ENCODE peak calls at places on chromosomes 16 and 17, in nine cellular contexts. One of them, this sample, is unnamed.

GRCh38 chr17:81513669-81514484 is 1.3 kb upstream of the ACTG1 start:
- DNase-seq in NCI-H774: peak; percentile 78
- DNase-seq in astrocyte of the spinal cord: peak; percentile 78
- DNase-seq in NCI-H1092: peak; percentile 48
- DNase-seq in NB4: peak; percentile 66
- DNase-seq in MV-4-11: peak; percentile 35
- DNase-seq in H7: peak; percentile 88
- DNase-seq in prostate gland: peak; percentile 53
- DNase-seq in AG09319: no peak
- DNase-seq in this sample: peak; percentile 38

GRCh38 chr17:4375039-4375748 is 8.7 kb upstream of the UBE2G1 start:
- DNase-seq in NCI-H774: no peak
- DNase-seq in astrocyte of the spinal cord: no peak
- DNase-seq in NCI-H1092: no peak
- DNase-seq in NB4: peak; percentile 58
- DNase-seq in MV-4-11: peak; percentile 17
- DNase-seq in H7: no peak
- DNase-seq in prostate gland: no peak
- DNase-seq in AG09319: no peak
- DNase-seq in this sample: no peak

GRCh38 chr17:4492762-4493561 is 5.7 kb upstream of the SPNS2 start:
- DNase-seq in NCI-H774: peak; percentile 20
- DNase-seq in astrocyte of the spinal cord: no peak
- DNase-seq in NCI-H1092: no peak
- DNase-seq in NB4: peak; percentile 65
- DNase-seq in MV-4-11: peak; percentile 14
- DNase-seq in H7: peak; percentile 95
- DNase-seq in prostate gland: no peak
- DNase-seq in AG09319: no peak
- DNase-seq in this sample: no peak

GRCh38 chr17:81242421-81243332 is 3.6 kb downstream of the NDUFAF8 start:
- DNase-seq in NCI-H774: no peak
- DNase-seq in astrocyte of the spinal cord: no peak
- DNase-seq in NCI-H1092: no peak
- DNase-seq in NB4: peak; percentile 18
- DNase-seq in MV-4-11: peak; percentile 20
- DNase-seq in H7: peak; percentile 79
- DNase-seq in prostate gland: no peak
- DNase-seq in AG09319: no peak
- DNase-seq in this sample: no peak

GRCh38 chr16:73711441-73712080 is 585.1 kb upstream of the PSMD7 start:
- DNase-seq in NCI-H774: no peak
- DNase-seq in astrocyte of the spinal cord: no peak
- DNase-seq in NCI-H1092: no peak
- DNase-seq in NB4: no peak
- DNase-seq in MV-4-11: no peak
- DNase-seq in H7: no peak
- DNase-seq in prostate gland: no peak
- DNase-seq in AG09319: no peak
- DNase-seq in this sample: no peak

GRCh38 chr16:2432801-2433505 is 3.7 kb downstream of the CCNF start:
- DNase-seq in NCI-H774: no peak
- DNase-seq in astrocyte of the spinal cord: no peak
- DNase-seq in NCI-H1092: no peak
- DNase-seq in NB4: no peak
- DNase-seq in MV-4-11: peak; percentile 23
- DNase-seq in H7: no peak
- DNase-seq in prostate gland: no peak
- DNase-seq in AG09319: no peak
- DNase-seq in this sample: no peak

GRCh38 chr17:35578929-35579448 is 618 bp upstream of the PEX12 start:
- DNase-seq in NCI-H774: no peak
- DNase-seq in astrocyte of the spinal cord: peak; percentile 3
- DNase-seq in NCI-H1092: no peak
- DNase-seq in NB4: peak; percentile 28
- DNase-seq in MV-4-11: no peak
- DNase-seq in H7: no peak
- DNase-seq in prostate gland: no peak
- DNase-seq in AG09319: no peak
- DNase-seq in this sample: no peak

GRCh38 chr17:52789829-52790228 is 631.3 kb upstream of the CA10 start:
- DNase-seq in NCI-H774: no peak
- DNase-seq in astrocyte of the spinal cord: no peak
- DNase-seq in NCI-H1092: no peak
- DNase-seq in NB4: no peak
- DNase-seq in MV-4-11: no peak
- DNase-seq in H7: no peak
- DNase-seq in prostate gland: no peak
- DNase-seq in AG09319: no peak
- DNase-seq in this sample: no peak

GRCh38 chr16:57185446-57185944 is 344 bp downstream of the PSME3IP1 start:
- DNase-seq in NCI-H774: no peak
- DNase-seq in astrocyte of the spinal cord: peak; percentile 61
- DNase-seq in NCI-H1092: peak; percentile 24
- DNase-seq in NB4: no peak
- DNase-seq in MV-4-11: no peak
- DNase-seq in H7: peak; percentile 74
- DNase-seq in prostate gland: peak; percentile 30
- DNase-seq in AG09319: no peak
- DNase-seq in this sample: no peak

GRCh38 chr17:19935169-19935568 is 42.5 kb downstream of the AKAP10 start:
- DNase-seq in NCI-H774: no peak
- DNase-seq in astrocyte of the spinal cord: peak; percentile 23
- DNase-seq in NCI-H1092: no peak
- DNase-seq in NB4: no peak
- DNase-seq in MV-4-11: no peak
- DNase-seq in H7: no peak
- DNase-seq in prostate gland: no peak
- DNase-seq in AG09319: no peak
- DNase-seq in this sample: no peak

GRCh38 chr17:1491406-1492248 is 859 bp downstream of the MYO1C start:
- DNase-seq in NCI-H774: no peak
- DNase-seq in astrocyte of the spinal cord: peak; percentile 34
- DNase-seq in NCI-H1092: no peak
- DNase-seq in NB4: peak; percentile 44
- DNase-seq in MV-4-11: peak; percentile 7
- DNase-seq in H7: peak; percentile 97
- DNase-seq in prostate gland: no peak
- DNase-seq in AG09319: no peak
- DNase-seq in this sample: no peak

GRCh38 chr17:70074236-70074830 is 692 bp upstream of the KCNJ16 start:
- DNase-seq in NCI-H774: no peak
- DNase-seq in astrocyte of the spinal cord: no peak
- DNase-seq in NCI-H1092: no peak
- DNase-seq in NB4: no peak
- DNase-seq in MV-4-11: no peak
- DNase-seq in H7: no peak
- DNase-seq in prostate gland: no peak
- DNase-seq in AG09319: no peak
- DNase-seq in this sample: no peak

GRCh38 chr17:66807182-66807581 is 27.7 kb upstream of the CACNG5 start:
- DNase-seq in NCI-H774: peak; percentile 66
- DNase-seq in astrocyte of the spinal cord: no peak
- DNase-seq in NCI-H1092: no peak
- DNase-seq in NB4: no peak
- DNase-seq in MV-4-11: no peak
- DNase-seq in H7: no peak
- DNase-seq in prostate gland: no peak
- DNase-seq in AG09319: no peak
- DNase-seq in this sample: no peak

GRCh38 chr17:71986886-71987285 is 133.9 kb upstream of the SOX9 start:
- DNase-seq in NCI-H774: no peak
- DNase-seq in astrocyte of the spinal cord: peak; percentile 9
- DNase-seq in NCI-H1092: no peak
- DNase-seq in NB4: no peak
- DNase-seq in MV-4-11: no peak
- DNase-seq in H7: no peak
- DNase-seq in prostate gland: no peak
- DNase-seq in AG09319: no peak
- DNase-seq in this sample: no peak

GRCh38 chr17:21199856-21200255 is 14.1 kb downstream of the TMEM11 start:
- DNase-seq in NCI-H774: no peak
- DNase-seq in astrocyte of the spinal cord: no peak
- DNase-seq in NCI-H1092: no peak
- DNase-seq in NB4: no peak
- DNase-seq in MV-4-11: no peak
- DNase-seq in H7: peak; percentile 91
- DNase-seq in prostate gland: no peak
- DNase-seq in AG09319: no peak
- DNase-seq in this sample: no peak

GRCh38 chr17:72004476-72005331 is 116.1 kb upstream of the SOX9 start:
- DNase-seq in NCI-H774: no peak
- DNase-seq in astrocyte of the spinal cord: peak; percentile 25
- DNase-seq in NCI-H1092: no peak
- DNase-seq in NB4: no peak
- DNase-seq in MV-4-11: no peak
- DNase-seq in H7: no peak
- DNase-seq in prostate gland: no peak
- DNase-seq in AG09319: no peak
- DNase-seq in this sample: no peak

GRCh38 chr17:77247048-77247541 is 106.3 kb downstream of the SEC14L1 start:
- DNase-seq in NCI-H774: peak; percentile 90
- DNase-seq in astrocyte of the spinal cord: peak; percentile 65
- DNase-seq in NCI-H1092: peak; percentile 75
- DNase-seq in NB4: peak; percentile 79
- DNase-seq in MV-4-11: peak; percentile 36
- DNase-seq in H7: peak; percentile 98
- DNase-seq in prostate gland: peak; percentile 72
- DNase-seq in AG09319: peak; percentile 30
- DNase-seq in this sample: no peak

GRCh38 chr16:14505846-14506245 is 124.2 kb downstream of the PARN start:
- DNase-seq in NCI-H774: peak; percentile 39
- DNase-seq in astrocyte of the spinal cord: peak; percentile 73
- DNase-seq in NCI-H1092: no peak
- DNase-seq in NB4: no peak
- DNase-seq in MV-4-11: no peak
- DNase-seq in H7: no peak
- DNase-seq in prostate gland: peak; percentile 28
- DNase-seq in AG09319: no peak
- DNase-seq in this sample: peak; percentile 43

GRCh38 chr16:28549301-28549899 is 4.3 kb upstream of the SGF29 start:
- DNase-seq in NCI-H774: no peak
- DNase-seq in astrocyte of the spinal cord: peak; percentile 38
- DNase-seq in NCI-H1092: no peak
- DNase-seq in NB4: peak; percentile 76
- DNase-seq in MV-4-11: peak; percentile 75
- DNase-seq in H7: no peak
- DNase-seq in prostate gland: no peak
- DNase-seq in AG09319: no peak
- DNase-seq in this sample: no peak

GRCh38 chr16:84585886-84586285 is 32.0 kb downstream of the COTL1 start:
- DNase-seq in NCI-H774: no peak
- DNase-seq in astrocyte of the spinal cord: no peak
- DNase-seq in NCI-H1092: no peak
- DNase-seq in NB4: no peak
- DNase-seq in MV-4-11: peak; percentile 61
- DNase-seq in H7: peak; percentile 96
- DNase-seq in prostate gland: no peak
- DNase-seq in AG09319: no peak
- DNase-seq in this sample: no peak

GRCh38 chr17:81735181-81736102 is 23.4 kb downstream of the SLC25A10 start:
- DNase-seq in NCI-H774: peak; percentile 73
- DNase-seq in astrocyte of the spinal cord: no peak
- DNase-seq in NCI-H1092: no peak
- DNase-seq in NB4: peak; percentile 99
- DNase-seq in MV-4-11: peak; percentile 99
- DNase-seq in H7: no peak
- DNase-seq in prostate gland: peak; percentile 49
- DNase-seq in AG09319: no peak
- DNase-seq in this sample: no peak

GRCh38 chr17:31274252-31274651 is 22.8 kb downstream of the OMG start:
- DNase-seq in NCI-H774: no peak
- DNase-seq in astrocyte of the spinal cord: peak; percentile 15
- DNase-seq in NCI-H1092: no peak
- DNase-seq in NB4: peak; percentile 86
- DNase-seq in MV-4-11: peak; percentile 74
- DNase-seq in H7: no peak
- DNase-seq in prostate gland: peak; percentile 46
- DNase-seq in AG09319: peak; percentile 29
- DNase-seq in this sample: peak; percentile 55

GRCh38 chr16:4981473-4981872 is 23.3 kb downstream of the SEC14L5 start:
- DNase-seq in NCI-H774: no peak
- DNase-seq in astrocyte of the spinal cord: no peak
- DNase-seq in NCI-H1092: no peak
- DNase-seq in NB4: no peak
- DNase-seq in MV-4-11: no peak
- DNase-seq in H7: no peak
- DNase-seq in prostate gland: no peak
- DNase-seq in AG09319: no peak
- DNase-seq in this sample: no peak

GRCh38 chr17:80104956-80105375 is 3.6 kb downstream of the GAA start:
- DNase-seq in NCI-H774: no peak
- DNase-seq in astrocyte of the spinal cord: no peak
- DNase-seq in NCI-H1092: no peak
- DNase-seq in NB4: no peak
- DNase-seq in MV-4-11: no peak
- DNase-seq in H7: no peak
- DNase-seq in prostate gland: no peak
- DNase-seq in AG09319: no peak
- DNase-seq in this sample: no peak

GRCh38 chr17:19386974-19387920 is at the start of gene MFAP4:
- DNase-seq in NCI-H774: no peak
- DNase-seq in astrocyte of the spinal cord: peak; percentile 96
- DNase-seq in NCI-H1092: peak; percentile 58
- DNase-seq in NB4: peak; percentile 95
- DNase-seq in MV-4-11: no peak
- DNase-seq in H7: peak; percentile 90
- DNase-seq in prostate gland: no peak
- DNase-seq in AG09319: peak; percentile 91
- DNase-seq in this sample: peak; percentile 87

GRCh38 chr17:74110467-74110866 is 93.0 kb upstream of the RPL38 start:
- DNase-seq in NCI-H774: no peak
- DNase-seq in astrocyte of the spinal cord: no peak
- DNase-seq in NCI-H1092: no peak
- DNase-seq in NB4: no peak
- DNase-seq in MV-4-11: no peak
- DNase-seq in H7: no peak
- DNase-seq in prostate gland: no peak
- DNase-seq in AG09319: no peak
- DNase-seq in this sample: no peak

GRCh38 chr17:57009737-57010445 is 32.0 kb downstream of the SCPEP1 start:
- DNase-seq in NCI-H774: peak; percentile 60
- DNase-seq in astrocyte of the spinal cord: peak; percentile 33
- DNase-seq in NCI-H1092: peak; percentile 12
- DNase-seq in NB4: peak; percentile 80
- DNase-seq in MV-4-11: peak; percentile 65
- DNase-seq in H7: peak; percentile 72
- DNase-seq in prostate gland: peak; percentile 33
- DNase-seq in AG09319: no peak
- DNase-seq in this sample: peak; percentile 11

GRCh38 chr17:45846646-45847045 is 2.0 kb downstream of the SPPL2C start:
- DNase-seq in NCI-H774: no peak
- DNase-seq in astrocyte of the spinal cord: no peak
- DNase-seq in NCI-H1092: no peak
- DNase-seq in NB4: no peak
- DNase-seq in MV-4-11: no peak
- DNase-seq in H7: no peak
- DNase-seq in prostate gland: no peak
- DNase-seq in AG09319: no peak
- DNase-seq in this sample: no peak

GRCh38 chr17:41338961-41339485 is 11.6 kb downstream of the KRT33A start:
- DNase-seq in NCI-H774: no peak
- DNase-seq in astrocyte of the spinal cord: no peak
- DNase-seq in NCI-H1092: no peak
- DNase-seq in NB4: no peak
- DNase-seq in MV-4-11: peak; percentile 69
- DNase-seq in H7: no peak
- DNase-seq in prostate gland: no peak
- DNase-seq in AG09319: peak; percentile 28
- DNase-seq in this sample: no peak

GRCh38 chr17:55296699-55297098 is 31.9 kb downstream of the HLF start:
- DNase-seq in NCI-H774: no peak
- DNase-seq in astrocyte of the spinal cord: no peak
- DNase-seq in NCI-H1092: no peak
- DNase-seq in NB4: no peak
- DNase-seq in MV-4-11: no peak
- DNase-seq in H7: no peak
- DNase-seq in prostate gland: no peak
- DNase-seq in AG09319: no peak
- DNase-seq in this sample: no peak

GRCh38 chr17:78412403-78412802 is 34.0 kb downstream of the PGS1 start:
- DNase-seq in NCI-H774: peak; percentile 41
- DNase-seq in astrocyte of the spinal cord: peak; percentile 20
- DNase-seq in NCI-H1092: no peak
- DNase-seq in NB4: peak; percentile 48
- DNase-seq in MV-4-11: peak; percentile 69
- DNase-seq in H7: peak; percentile 81
- DNase-seq in prostate gland: no peak
- DNase-seq in AG09319: no peak
- DNase-seq in this sample: no peak

This sample was measured in skeletal muscle cell.